ENCODE peak calls at places on chromosomes 3 and 15, in seven cellular contexts. P is H1, Z is HCT116, E is HepG2, K is GM12878, X is SK-N-SH, S is K562. B is an unnamed sample.

GRCh38 chr3:108221403-108221802 is 821 bp downstream of the IFT57 start:
- DNase-seq in P (no peak), Z (no peak), E (no peak), K (no peak), X (no peak), S (no peak), B (no peak)

GRCh38 chr15:55649058-55649423 is 60.9 kb upstream of the PYGO1 start:
- DNase-seq in P (no peak), Z (no peak), E (no peak), K (no peak), X (no peak), S (no peak), B (no peak)

GRCh38 chr3:122186372-122186771 is 2.9 kb downstream of the CASR start:
- DNase-seq in P (no peak), Z (no peak), E (no peak), K (no peak), X (no peak), S (no peak), B (no peak)

GRCh38 chr15:76135516-76135915 is 75.7 kb downstream of the TMEM266 start:
- DNase-seq in P (no peak), Z (no peak), E (no peak), K (no peak), X (no peak), S (no peak), B (no peak)

GRCh38 chr3:6825527-6825926 is 35.4 kb upstream of the GRM7 start:
- DNase-seq in P (no peak), Z (no peak), E (no peak), K (no peak), X (peak; percentile 28), S (no peak), B (no peak)

GRCh38 chr3:19264424-19264823 is 116.1 kb downstream of the KCNH8 start:
- DNase-seq in P (no peak), Z (no peak), E (no peak), K (no peak), X (no peak), S (no peak), B (no peak)

GRCh38 chr15:88788816-88789215 is 14.4 kb upstream of the ACAN start:
- DNase-seq in P (peak; percentile 33), Z (no peak), E (no peak), K (no peak), X (no peak), S (no peak), B (no peak)

GRCh38 chr3:135917076-135917475 is 48.5 kb upstream of the PPP2R3A start:
- DNase-seq in P (no peak), Z (no peak), E (no peak), K (no peak), X (no peak), S (no peak), B (no peak)

GRCh38 chr3:152272771-152273242 is 4.1 kb downstream of the MBNL1 start:
- DNase-seq in P (no peak), Z (no peak), E (no peak), K (no peak), X (no peak), S (no peak), B (peak; percentile 41)

GRCh38 chr3:8457039-8457438 is 44.6 kb upstream of the LMCD1 start:
- DNase-seq in P (no peak), Z (no peak), E (no peak), K (no peak), X (no peak), S (no peak), B (no peak)

GRCh38 chr3:41163399-41163798 is 35.9 kb upstream of the CTNNB1 start:
- DNase-seq in P (no peak), Z (no peak), E (no peak), K (no peak), X (no peak), S (no peak), B (no peak)

GRCh38 chr15:40766906-40767837 is 2.6 kb upstream of the C15orf62 start:
- DNase-seq in P (no peak), Z (no peak), E (no peak), K (no peak), X (peak; percentile 33), S (no peak), B (no peak)

GRCh38 chr3:100089802-100090668 is 24.3 kb downstream of the FILIP1L start:
- DNase-seq in P (no peak), Z (peak; percentile 16), E (peak; percentile 67), K (no peak), X (no peak), S (peak; percentile 49), B (no peak)

GRCh38 chr3:179840985-179841384 is 188.1 kb downstream of the USP13 start:
- DNase-seq in P (no peak), Z (no peak), E (no peak), K (no peak), X (no peak), S (no peak), B (no peak)

GRCh38 chr3:161854232-161854771 is 357.7 kb downstream of the OTOL1 start:
- DNase-seq in P (peak; percentile 75), Z (peak; percentile 29), E (peak; percentile 59), K (no peak), X (peak; percentile 3), S (no peak), B (no peak)

GRCh38 chr3:60186359-60186758 is 1064.9 kb downstream of the FHIT start:
- DNase-seq in P (no peak), Z (no peak), E (no peak), K (no peak), X (no peak), S (no peak), B (no peak)

GRCh38 chr15:99434506-99435137 is 131.2 kb upstream of the MEF2A start:
- DNase-seq in P (no peak), Z (no peak), E (no peak), K (no peak), X (no peak), S (no peak), B (no peak)

GRCh38 chr3:65992106-65992505 is 46.6 kb downstream of the MAGI1 start:
- DNase-seq in P (no peak), Z (no peak), E (no peak), K (no peak), X (no peak), S (no peak), B (no peak)

GRCh38 chr3:190205739-190206138 is 85.0 kb upstream of the P3H2 start:
- DNase-seq in P (no peak), Z (no peak), E (no peak), K (peak; percentile 42), X (no peak), S (no peak), B (no peak)

GRCh38 chr3:153026026-153026425 is 136.0 kb upstream of the RAP2B start:
- DNase-seq in P (no peak), Z (peak; percentile 31), E (peak; percentile 23), K (no peak), X (peak; percentile 9), S (no peak), B (no peak)

DNA sequence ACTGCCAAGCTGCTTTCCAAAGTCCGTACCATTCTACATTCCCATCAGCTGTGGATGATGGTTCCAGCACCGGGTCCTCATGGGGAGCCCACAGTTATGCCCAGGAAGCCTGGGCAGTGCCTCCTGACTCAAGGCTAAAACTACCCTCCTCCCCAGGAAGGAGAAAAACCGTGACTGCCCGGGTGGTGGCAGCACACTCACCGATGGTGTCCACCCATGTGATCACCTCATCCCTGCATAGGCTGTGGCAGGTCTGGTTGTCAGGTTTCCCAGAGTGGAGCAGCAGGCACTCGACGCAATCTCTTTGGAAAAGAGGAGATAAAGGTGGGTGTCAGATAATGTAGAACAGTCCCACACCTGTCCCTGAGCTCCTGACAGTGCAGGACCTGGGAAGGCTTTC is 38.6 kb downstream of the UMPS start:
- DNase-seq in P (no peak), Z (no peak), E (peak; percentile 42), K (no peak), X (peak; percentile 40), S (peak; percentile 44), B (no peak)
- TF ChIP-seq CTCF in P (peak; percentile 48), Z (peak; percentile 73), E (peak; percentile 66), K (peak; percentile 63), X (peak; percentile 29), S (peak; percentile 35), B (no peak)

DNA sequence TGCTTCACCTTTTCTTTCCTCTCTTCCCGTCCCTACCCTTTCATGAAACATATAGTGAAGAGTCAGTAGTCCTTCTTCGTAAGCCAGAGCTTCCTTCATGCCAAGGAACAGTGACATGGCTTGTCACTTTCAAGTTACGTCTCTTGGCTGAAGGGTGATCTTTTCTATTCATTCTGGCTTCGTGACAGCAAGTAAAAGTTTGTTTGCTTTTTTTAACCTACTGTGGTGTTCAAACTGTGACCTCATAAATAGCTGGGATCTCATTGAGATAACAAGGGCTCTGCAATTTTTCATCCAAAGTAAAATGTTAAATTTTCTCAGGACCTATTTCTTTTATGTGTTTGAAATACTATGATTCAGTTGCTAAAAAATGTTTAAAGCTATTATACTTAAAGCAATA is 10.5 kb downstream of the CDIN1 start:
- DNase-seq in P (no peak), Z (no peak), E (no peak), K (no peak), X (no peak), S (no peak), B (no peak)
- TF ChIP-seq SIN3A in P (no peak), Z (no peak), E (no peak), K (no peak), X (no peak), S (no peak), B (no peak)

GRCh38 chr3:141427764-141428163 is 59.1 kb upstream of the RASA2 start:
- DNase-seq in P (no peak), Z (no peak), E (no peak), K (no peak), X (no peak), S (no peak), B (no peak)

GRCh38 chr3:141426404-141427034 is 58.2 kb downstream of the ZBTB38 start:
- DNase-seq in P (no peak), Z (no peak), E (no peak), K (no peak), X (no peak), S (no peak), B (no peak)

GRCh38 chr3:141429371-141430035 is 57.3 kb upstream of the RASA2 start:
- DNase-seq in P (no peak), Z (no peak), E (no peak), K (no peak), X (no peak), S (no peak), B (no peak)

GRCh38 chr3:141422961-141423582 is 54.8 kb downstream of the ZBTB38 start:
- DNase-seq in P (no peak), Z (no peak), E (no peak), K (no peak), X (no peak), S (no peak), B (no peak)

GRCh38 chr3:141425523-141426233 is 57.4 kb downstream of the ZBTB38 start:
- DNase-seq in P (no peak), Z (no peak), E (peak; percentile 45), K (no peak), X (no peak), S (peak; percentile 25), B (no peak)
- TF ChIP-seq CTCF in P (no peak), Z (no peak), E (no peak), K (no peak), X (no peak), S (no peak), B (no peak)

GRCh38 chr3:177642042-177642441 is 444.8 kb upstream of the TBL1XR1 start:
- DNase-seq in P (no peak), Z (no peak), E (no peak), K (no peak), X (no peak), S (no peak), B (no peak)

GRCh38 chr3:177641206-177641605 is 443.9 kb upstream of the TBL1XR1 start:
- DNase-seq in P (no peak), Z (no peak), E (no peak), K (no peak), X (no peak), S (no peak), B (no peak)

GRCh38 chr3:177642482-177643163 is 445.3 kb upstream of the TBL1XR1 start:
- DNase-seq in P (no peak), Z (no peak), E (no peak), K (no peak), X (peak; percentile 3), S (no peak), B (no peak)

GRCh38 chr3:177640319-177640997 is 443.2 kb upstream of the TBL1XR1 start:
- DNase-seq in P (no peak), Z (no peak), E (no peak), K (no peak), X (no peak), S (no peak), B (no peak)
- TF ChIP-seq SIN3A in P (no peak), Z (no peak), E (no peak), K (no peak), X (no peak), S (no peak), B (no peak)

B was measured in Panc1.